ENCODE peak calls at places on chromosomes 16 and 17, in five cellular contexts. O is left ventricle myocardium inferior, X is GM12865, T is pancreas, D is PC-3. I is an unnamed sample.
A peak's percentile ranks its signal among the peaks of the same experiment; 100 is the strongest.

GRCh38 chr17:50363217-50364060 is 9.5 kb downstream of the MRPL27 start:
- DNase-seq in O (no peak), X (no peak), T (no peak), D (peak; percentile 36), I (peak; percentile 52)

GRCh38 chr16:46883353-46883689 is 841 bp upstream of the GPT2 start:
- DNase-seq in O (no peak), X (no peak), T (no peak), D (no peak), I (no peak)

GRCh38 chr16:35573407-35573806 is 2114.0 kb downstream of the TP53TG3F start:
- DNase-seq in O (no peak), X (no peak), T (no peak), D (no peak), I (no peak)

GRCh38 chr17:45976391-45976754 is 22.7 kb upstream of the STH start:
- DNase-seq in O (no peak), X (no peak), T (no peak), D (no peak), I (no peak)

GRCh38 chr16:56547949-56548567 is 16.8 kb upstream of the MT4 start:
- DNase-seq in O (no peak), X (no peak), T (no peak), D (no peak), I (no peak)

GRCh38 chr17:79632432-79632735 is 21.5 kb upstream of the RBFOX3 start:
- DNase-seq in O (peak; percentile 3), X (no peak), T (peak; percentile 6), D (no peak), I (no peak)

GRCh38 chr16:50573947-50574751 is 26.0 kb downstream of the NKD1 start:
- DNase-seq in O (no peak), X (no peak), T (no peak), D (no peak), I (peak; percentile 17)

GRCh38 chr17:50214986-50215730 is 13.7 kb upstream of the COL1A1 start:
- DNase-seq in O (no peak), X (no peak), T (no peak), D (no peak), I (peak; percentile 77)

GRCh38 chr16:74309789-74310781 is 13.5 kb downstream of the PSMD7 start:
- DNase-seq in O (no peak), X (peak; percentile 54), T (no peak), D (peak; percentile 55), I (peak; percentile 67)

GRCh38 chr16:6483634-6484033 is 849.0 kb upstream of the RBFOX1 start:
- DNase-seq in O (no peak), X (no peak), T (no peak), D (no peak), I (no peak)

GRCh38 chr17:35596530-35597233 is 9.6 kb downstream of the AP2B1 start:
- DNase-seq in O (no peak), X (no peak), T (no peak), D (no peak), I (no peak)

GRCh38 chr17:27631897-27632725 is 1.1 kb downstream of the LGALS9 start:
- DNase-seq in O (no peak), X (peak; percentile 26), T (no peak), D (no peak), I (no peak)

GRCh38 chr16:73048292-73049050 is 543 bp upstream of the ZFHX3 start:
- DNase-seq in O (peak; percentile 78), X (no peak), T (no peak), D (peak; percentile 55), I (peak; percentile 43)

GRCh38 chr16:23508589-23509440 is 1.5 kb downstream of the GGA2 start:
- DNase-seq in O (no peak), X (peak; percentile 24), T (no peak), D (peak; percentile 4), I (peak; percentile 38)

GRCh38 chr16:66044616-66045015 is 321.9 kb upstream of the CDH5 start:
- DNase-seq in O (no peak), X (no peak), T (no peak), D (no peak), I (peak; percentile 52)

GRCh38 chr17:43905400-43905984 is 1.8 kb downstream of the MPP2 start:
- DNase-seq in O (no peak), X (no peak), T (no peak), D (no peak), I (no peak)

GRCh38 chr17:79836952-79837887 is 2.0 kb downstream of the CBX4 start:
- DNase-seq in O (peak; percentile 81), X (peak; percentile 90), T (peak; percentile 93), D (peak; percentile 93), I (peak; percentile 62)

GRCh38 chr16:11560701-11561439 is 25.8 kb downstream of the LITAF start:
- DNase-seq in O (no peak), X (no peak), T (no peak), D (no peak), I (no peak)

GRCh38 chr17:75703191-75703590 is 18.1 kb upstream of the ITGB4 start:
- DNase-seq in O (no peak), X (no peak), T (no peak), D (no peak), I (no peak)

GRCh38 chr17:79781691-79782575 is 4.0 kb downstream of the CBX2 start:
- DNase-seq in O (no peak), X (no peak), T (no peak), D (no peak), I (no peak)

GRCh38 chr16:3577302-3577752 is at the start of gene NLRC3:
- DNase-seq in O (no peak), X (peak; percentile 72), T (no peak), D (no peak), I (no peak)
- H3K4me3 ChIP-seq in O (peak within 1 kb of the TSS; percentile 54), X (peak within 1 kb of the TSS; percentile 79), T (no peak within 1 kb of the TSS), D (no peak within 1 kb of the TSS), I (no peak within 1 kb of the TSS)

DNA sequence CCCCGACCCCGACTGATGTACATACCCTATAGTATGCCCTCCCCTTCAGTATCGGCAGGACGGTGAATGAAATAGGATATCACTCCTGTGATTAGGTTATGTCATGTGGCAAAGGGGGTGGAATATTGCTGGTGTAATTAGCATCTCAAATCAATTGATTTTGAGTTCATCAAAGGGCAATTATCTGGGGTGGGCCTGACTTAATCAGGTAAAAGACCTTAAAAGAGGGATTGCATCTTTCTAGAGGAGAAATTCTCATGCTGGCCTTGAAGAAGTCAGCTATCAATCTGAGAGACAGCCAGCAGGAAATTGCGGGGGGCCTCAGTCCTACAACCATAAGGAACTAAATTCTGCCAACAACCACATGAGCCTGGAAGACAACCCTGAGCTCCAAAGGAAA is 10.3 kb downstream of the TRIM25 start:
- DNase-seq in O (no peak), X (no peak), T (no peak), D (no peak), I (no peak)
- TF ChIP-seq CTCF in O (no peak), X (no peak), T (no peak), D (no peak), I (no peak)

GRCh38 chr17:81635431-81635830 is 1.5 kb downstream of the NPLOC4 start:
- DNase-seq in O (no peak), X (no peak), T (no peak), D (peak; percentile 37), I (no peak)
- H3K4me3 ChIP-seq in O (peak overlapping the region; percentile 94), X (peak overlapping the region; percentile 66), T (no peak overlapping the region), D (peak overlapping the region; percentile 100), I (peak overlapping the region; percentile 91)

GRCh38 chr16:52581530-52581929 is 34.6 kb upstream of the TOX3 start:
- DNase-seq in O (no peak), X (no peak), T (no peak), D (no peak), I (no peak)
- TF ChIP-seq CTCF in O (no peak), X (peak; percentile 29), T (no peak), D (no peak), I (no peak)

GRCh38 chr17:77371888-77372443 is 231.2 kb downstream of the SEC14L1 start:
- DNase-seq in O (peak; percentile 15), X (no peak), T (no peak), D (no peak), I (no peak)
- H3K4me3 ChIP-seq in O (peak overlapping the region; percentile 98), X (peak overlapping the region; percentile 52), T (no peak overlapping the region), D (no peak overlapping the region), I (peak overlapping the region; percentile 84)

DNA sequence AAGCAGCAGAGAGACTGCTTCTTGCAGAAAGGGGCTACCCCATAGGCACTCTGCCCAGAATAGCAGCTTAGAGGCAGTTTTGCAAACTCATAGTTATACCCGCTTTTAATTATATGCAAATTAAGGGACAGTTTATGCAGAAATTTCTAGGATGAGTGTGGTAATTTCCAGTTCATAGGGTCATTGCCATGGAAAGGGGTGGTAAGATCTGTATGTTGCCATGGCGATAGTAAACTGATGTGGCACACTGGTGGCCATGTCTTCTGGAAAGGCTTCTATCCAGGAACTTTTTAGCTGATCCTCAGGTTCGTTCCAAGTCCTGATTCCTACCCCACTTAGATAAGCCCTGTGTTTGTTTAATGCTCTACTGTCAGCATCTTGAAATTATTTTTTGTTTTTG is 6.2 kb downstream of the STXBP4 start:
- DNase-seq in O (no peak), X (no peak), T (no peak), D (no peak), I (no peak)
- TF ChIP-seq CTCF in O (no peak), X (no peak), T (no peak), D (no peak), I (no peak)

DNA sequence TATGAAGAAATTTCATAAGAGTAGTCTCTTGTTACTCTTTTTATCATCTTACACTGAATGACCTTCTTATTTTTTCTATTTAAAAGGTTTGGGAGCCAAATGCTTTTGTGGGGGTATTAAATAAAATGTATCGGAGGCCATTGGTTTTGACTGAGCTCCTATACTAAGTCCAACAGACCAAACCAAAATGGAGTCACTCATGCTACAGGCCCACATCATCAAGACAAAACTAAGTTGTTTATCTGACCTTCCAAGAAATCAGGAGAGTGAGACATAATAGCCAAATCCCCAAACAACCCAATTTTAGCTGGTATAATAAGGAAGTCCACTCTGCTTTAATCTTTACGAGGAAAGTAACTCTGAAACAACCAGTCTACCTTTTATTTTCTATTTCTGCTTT is 48.1 kb upstream of the ALOX12 start:
- DNase-seq in O (no peak), X (no peak), T (no peak), D (no peak), I (no peak)
- H3K4me3 ChIP-seq in O (no peak overlapping the region), X (no peak overlapping the region), T (no peak overlapping the region), D (no peak overlapping the region), I (no peak overlapping the region)

I was measured in fibroblast of the aortic adventitia.